ENCODE peak calls at places on chromosomes 2 and 18, in eight cellular contexts. One of them, this sample, is unnamed.
A peak's percentile ranks its signal among the peaks of the same experiment; 100 is the strongest.

GRCh38 chr2:64186698-64187605 is 42.7 kb upstream of the PELI1 start:
- DNase-seq in kidney: no peak
- DNase-seq in HFFc6: no peak
- DNase-seq in WTC11: no peak
- DNase-seq in nephron progenitor cell: peak; percentile 20
- DNase-seq in spleen: no peak
- DNase-seq in hepatocyte: no peak
- DNase-seq in lower lobe of right lung: no peak
- DNase-seq in this sample: no peak

GRCh38 chr2:55649211-55649610 is 31.8 kb upstream of the PPP4R3B start:
- DNase-seq in spleen: no peak
- DNase-seq in WTC11: no peak
- DNase-seq in nephron progenitor cell: no peak
- DNase-seq in lower lobe of right lung: no peak
- DNase-seq in HFFc6: no peak
- DNase-seq in kidney: no peak
- DNase-seq in hepatocyte: no peak
- DNase-seq in this sample: no peak

GRCh38 chr2:201971516-201972228 is 62.0 kb upstream of the FZD7 start:
- DNase-seq in spleen: no peak
- DNase-seq in HFFc6: no peak
- DNase-seq in lower lobe of right lung: no peak
- DNase-seq in nephron progenitor cell: no peak
- DNase-seq in kidney: peak; percentile 34
- DNase-seq in WTC11: no peak
- DNase-seq in hepatocyte: no peak
- DNase-seq in this sample: no peak

GRCh38 chr2:74461187-74462053 is 3.2 kb downstream of the WBP1 start:
- DNase-seq in hepatocyte: no peak
- DNase-seq in lower lobe of right lung: no peak
- DNase-seq in WTC11: peak; percentile 59
- DNase-seq in HFFc6: no peak
- DNase-seq in kidney: no peak
- DNase-seq in nephron progenitor cell: peak; percentile 35
- DNase-seq in spleen: peak; percentile 71
- DNase-seq in this sample: peak; percentile 40

GRCh38 chr2:54524236-54524991 is 68.3 kb downstream of the SPTBN1 start:
- DNase-seq in kidney: no peak
- DNase-seq in hepatocyte: peak; percentile 57
- DNase-seq in WTC11: no peak
- DNase-seq in HFFc6: peak; percentile 35
- DNase-seq in nephron progenitor cell: no peak
- DNase-seq in spleen: no peak
- DNase-seq in lower lobe of right lung: no peak
- DNase-seq in this sample: peak; percentile 45

GRCh38 chr18:41370740-41371623 is 584.1 kb upstream of the PIK3C3 start:
- DNase-seq in hepatocyte: no peak
- DNase-seq in lower lobe of right lung: no peak
- DNase-seq in kidney: peak; percentile 37
- DNase-seq in spleen: no peak
- DNase-seq in WTC11: no peak
- DNase-seq in nephron progenitor cell: no peak
- DNase-seq in HFFc6: no peak
- DNase-seq in this sample: no peak

GRCh38 chr18:36247036-36247435 is 50.5 kb upstream of the FHOD3 start:
- DNase-seq in HFFc6: peak; percentile 49
- DNase-seq in kidney: no peak
- DNase-seq in nephron progenitor cell: no peak
- DNase-seq in WTC11: peak; percentile 44
- DNase-seq in spleen: no peak
- DNase-seq in lower lobe of right lung: no peak
- DNase-seq in hepatocyte: no peak
- DNase-seq in this sample: no peak

GRCh38 chr2:187541086-187542085 is 12.8 kb downstream of the TFPI start:
- DNase-seq in spleen: no peak
- DNase-seq in lower lobe of right lung: no peak
- DNase-seq in WTC11: no peak
- DNase-seq in hepatocyte: peak; percentile 35
- DNase-seq in HFFc6: peak; percentile 72
- DNase-seq in nephron progenitor cell: no peak
- DNase-seq in kidney: no peak
- DNase-seq in this sample: peak; percentile 31

GRCh38 chr2:128552806-128553551 is 234.3 kb upstream of the HS6ST1 start:
- DNase-seq in spleen: no peak
- DNase-seq in hepatocyte: no peak
- DNase-seq in nephron progenitor cell: no peak
- DNase-seq in WTC11: no peak
- DNase-seq in kidney: no peak
- DNase-seq in HFFc6: no peak
- DNase-seq in lower lobe of right lung: no peak
- DNase-seq in this sample: no peak

GRCh38 chr2:236735742-236736360 is 166.2 kb downstream of the ACKR3 start:
- DNase-seq in kidney: no peak
- DNase-seq in nephron progenitor cell: no peak
- DNase-seq in HFFc6: no peak
- DNase-seq in WTC11: no peak
- DNase-seq in hepatocyte: no peak
- DNase-seq in spleen: no peak
- DNase-seq in lower lobe of right lung: no peak
- DNase-seq in this sample: no peak

GRCh38 chr2:130154773-130155765 is 10.2 kb upstream of the CCDC74B start:
- DNase-seq in hepatocyte: no peak
- DNase-seq in spleen: peak; percentile 74
- DNase-seq in lower lobe of right lung: peak; percentile 37
- DNase-seq in WTC11: no peak
- DNase-seq in kidney: peak; percentile 76
- DNase-seq in HFFc6: no peak
- DNase-seq in nephron progenitor cell: no peak
- DNase-seq in this sample: no peak

GRCh38 chr2:101380376-101380775 is 6.9 kb downstream of the CREG2 start:
- DNase-seq in spleen: no peak
- DNase-seq in lower lobe of right lung: no peak
- DNase-seq in hepatocyte: no peak
- DNase-seq in WTC11: no peak
- DNase-seq in nephron progenitor cell: no peak
- DNase-seq in kidney: no peak
- DNase-seq in HFFc6: peak; percentile 75
- DNase-seq in this sample: no peak

GRCh38 chr2:48258750-48259149 is 271.2 kb upstream of the STON1 start:
- DNase-seq in HFFc6: no peak
- DNase-seq in nephron progenitor cell: no peak
- DNase-seq in kidney: no peak
- DNase-seq in WTC11: no peak
- DNase-seq in spleen: no peak
- DNase-seq in lower lobe of right lung: no peak
- DNase-seq in hepatocyte: no peak
- DNase-seq in this sample: no peak

GRCh38 chr2:120794716-120795115 is 59.0 kb downstream of the GLI2 start:
- DNase-seq in lower lobe of right lung: no peak
- DNase-seq in spleen: no peak
- DNase-seq in hepatocyte: no peak
- DNase-seq in HFFc6: peak; percentile 33
- DNase-seq in kidney: no peak
- DNase-seq in nephron progenitor cell: no peak
- DNase-seq in WTC11: no peak
- DNase-seq in this sample: no peak

GRCh38 chr2:134131681-134132486 is 122.0 kb upstream of the MGAT5 start:
- DNase-seq in spleen: no peak
- DNase-seq in nephron progenitor cell: no peak
- DNase-seq in hepatocyte: no peak
- DNase-seq in kidney: no peak
- DNase-seq in WTC11: no peak
- DNase-seq in lower lobe of right lung: no peak
- DNase-seq in HFFc6: no peak
- DNase-seq in this sample: no peak

GRCh38 chr2:218761795-218762194 is 20.2 kb upstream of the CYP27A1 start:
- DNase-seq in kidney: no peak
- DNase-seq in nephron progenitor cell: no peak
- DNase-seq in HFFc6: no peak
- DNase-seq in hepatocyte: no peak
- DNase-seq in spleen: no peak
- DNase-seq in WTC11: no peak
- DNase-seq in lower lobe of right lung: no peak
- DNase-seq in this sample: no peak
- TF ChIP-seq CTCF in kidney: no peak
- TF ChIP-seq CTCF in nephron progenitor cell: no peak
- TF ChIP-seq CTCF in HFFc6: no peak
- TF ChIP-seq CTCF in hepatocyte: no peak
- TF ChIP-seq CTCF in spleen: no peak
- TF ChIP-seq CTCF in WTC11: no peak
- TF ChIP-seq CTCF in lower lobe of right lung: no peak
- TF ChIP-seq CTCF in this sample: no peak

GRCh38 chr18:54899500-54899899 is 59.8 kb downstream of the CCDC68 start:
- DNase-seq in hepatocyte: no peak
- DNase-seq in WTC11: no peak
- DNase-seq in nephron progenitor cell: no peak
- DNase-seq in spleen: no peak
- DNase-seq in HFFc6: no peak
- DNase-seq in kidney: no peak
- DNase-seq in lower lobe of right lung: no peak
- DNase-seq in this sample: no peak
- TF ChIP-seq CTCF in hepatocyte: no peak
- TF ChIP-seq CTCF in WTC11: no peak
- TF ChIP-seq CTCF in nephron progenitor cell: no peak
- TF ChIP-seq CTCF in spleen: no peak
- TF ChIP-seq CTCF in HFFc6: no peak
- TF ChIP-seq CTCF in kidney: no peak
- TF ChIP-seq CTCF in lower lobe of right lung: no peak
- TF ChIP-seq CTCF in this sample: no peak

DNA sequence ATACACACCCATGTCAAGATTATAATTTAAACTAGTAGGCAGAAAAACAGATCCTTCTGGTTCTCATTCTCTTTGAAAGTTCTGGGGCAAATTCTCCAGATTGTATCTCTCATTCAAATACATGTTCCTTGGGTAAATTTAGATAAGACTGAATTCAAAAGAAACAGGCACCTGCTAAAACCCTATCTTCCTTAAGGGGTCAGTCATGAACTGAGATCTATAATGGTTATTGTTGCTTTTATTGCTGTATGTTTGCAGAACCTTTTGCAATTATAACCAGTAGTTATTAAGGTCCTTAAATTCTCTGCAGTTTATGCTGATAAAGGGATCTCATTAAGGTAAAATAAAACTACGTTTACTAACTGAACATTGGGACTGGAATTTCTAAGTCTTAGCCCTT is 83.5 kb downstream of the MYO5B start:
- DNase-seq in hepatocyte: no peak
- DNase-seq in HFFc6: no peak
- DNase-seq in spleen: no peak
- DNase-seq in kidney: no peak
- DNase-seq in lower lobe of right lung: no peak
- DNase-seq in WTC11: no peak
- DNase-seq in nephron progenitor cell: no peak
- DNase-seq in this sample: no peak
- TF ChIP-seq CTCF in hepatocyte: peak; percentile 32
- TF ChIP-seq CTCF in HFFc6: no peak
- TF ChIP-seq CTCF in spleen: no peak
- TF ChIP-seq CTCF in kidney: peak; percentile 10
- TF ChIP-seq CTCF in lower lobe of right lung: no peak
- TF ChIP-seq CTCF in WTC11: no peak
- TF ChIP-seq CTCF in nephron progenitor cell: no peak
- TF ChIP-seq CTCF in this sample: no peak

DNA sequence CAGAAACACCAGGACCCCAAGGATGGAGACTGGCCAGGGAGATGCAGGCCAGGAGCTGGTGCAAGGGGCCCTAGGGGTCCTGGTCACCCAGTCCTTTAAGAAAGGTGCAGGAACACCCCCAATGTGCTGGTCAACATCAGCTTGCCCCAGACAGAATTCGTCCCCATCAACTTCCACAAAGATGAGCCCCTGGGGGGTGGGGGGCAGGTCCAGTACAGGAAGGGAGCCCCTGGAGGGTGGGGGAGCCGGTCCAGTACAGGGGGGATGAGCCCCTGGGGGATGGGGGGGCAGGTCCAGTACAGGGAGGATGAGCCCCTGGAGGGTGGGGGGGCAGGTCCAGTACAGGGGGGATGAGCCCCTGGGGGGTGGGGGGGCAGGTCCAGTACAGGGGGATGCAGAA is 160.7 kb upstream of the SALL3 start:
- DNase-seq in hepatocyte: no peak
- DNase-seq in WTC11: no peak
- DNase-seq in nephron progenitor cell: no peak
- DNase-seq in kidney: no peak
- DNase-seq in HFFc6: no peak
- DNase-seq in spleen: peak; percentile 56
- DNase-seq in lower lobe of right lung: no peak
- DNase-seq in this sample: no peak
- TF ChIP-seq CTCF in hepatocyte: no peak
- TF ChIP-seq CTCF in WTC11: no peak
- TF ChIP-seq CTCF in nephron progenitor cell: no peak
- TF ChIP-seq CTCF in kidney: no peak
- TF ChIP-seq CTCF in HFFc6: no peak
- TF ChIP-seq CTCF in spleen: no peak
- TF ChIP-seq CTCF in lower lobe of right lung: no peak
- TF ChIP-seq CTCF in this sample: no peak

GRCh38 chr2:85231242-85231805 is 96.5 kb downstream of the TGOLN2 start:
- DNase-seq in nephron progenitor cell: no peak
- DNase-seq in lower lobe of right lung: no peak
- DNase-seq in HFFc6: no peak
- DNase-seq in WTC11: peak; percentile 44
- DNase-seq in spleen: no peak
- DNase-seq in hepatocyte: no peak
- DNase-seq in kidney: no peak
- DNase-seq in this sample: no peak
- TF ChIP-seq CTCF in nephron progenitor cell: no peak
- TF ChIP-seq CTCF in lower lobe of right lung: no peak
- TF ChIP-seq CTCF in HFFc6: no peak
- TF ChIP-seq CTCF in WTC11: no peak
- TF ChIP-seq CTCF in spleen: no peak
- TF ChIP-seq CTCF in hepatocyte: no peak
- TF ChIP-seq CTCF in kidney: no peak
- TF ChIP-seq CTCF in this sample: no peak

DNA sequence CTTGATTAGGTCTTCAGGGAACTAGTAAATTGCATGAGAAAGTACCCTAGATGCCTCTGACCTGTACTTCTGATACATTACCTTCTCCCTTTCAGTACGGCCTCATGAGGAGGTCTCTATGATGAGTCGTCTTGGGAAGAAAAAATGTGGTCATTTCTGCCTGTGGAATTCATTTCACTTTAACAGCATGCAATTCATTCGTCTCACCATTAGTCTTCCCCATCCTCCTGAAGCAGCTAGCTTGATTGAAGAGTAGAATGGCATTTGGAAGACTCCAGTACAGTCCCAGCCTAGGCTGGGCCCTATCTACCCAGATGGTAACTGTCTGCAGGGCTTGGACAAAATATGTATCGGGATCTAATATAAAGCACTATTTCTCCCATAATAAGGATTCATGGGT is 52.1 kb downstream of the TMX3 start:
- DNase-seq in lower lobe of right lung: no peak
- DNase-seq in kidney: no peak
- DNase-seq in hepatocyte: no peak
- DNase-seq in HFFc6: peak; percentile 45
- DNase-seq in nephron progenitor cell: no peak
- DNase-seq in WTC11: no peak
- DNase-seq in spleen: no peak
- DNase-seq in this sample: no peak
- TF ChIP-seq CTCF in lower lobe of right lung: no peak
- TF ChIP-seq CTCF in kidney: no peak
- TF ChIP-seq CTCF in hepatocyte: no peak
- TF ChIP-seq CTCF in HFFc6: peak; percentile 52
- TF ChIP-seq CTCF in nephron progenitor cell: no peak
- TF ChIP-seq CTCF in WTC11: no peak
- TF ChIP-seq CTCF in spleen: no peak
- TF ChIP-seq CTCF in this sample: no peak